ENCODE peak calls at places on chromosomes 11 and 22, in six cellular contexts. F is head of caudate nucleus; M is heart right ventricle; X is psoas muscle; Z is PC-3; T is CD8-positive, alpha-beta memory T cell. U is an unnamed sample.

GRCh38 chr11:61362542-61362875 is 335 bp downstream of the TMEM138 start:
- DNase-seq in T (peak; percentile 44), Z (peak; percentile 34), M (no peak), F (no peak), X (no peak), U (peak; percentile 37)

GRCh38 chr11:33329705-33330329 is 72.6 kb downstream of the HIPK3 start:
- DNase-seq in T (peak; percentile 24), Z (peak; percentile 74), X (no peak), F (peak; percentile 33), M (no peak), U (peak; percentile 64)

GRCh38 chr11:75878968-75879367 is 64.0 kb downstream of the UVRAG start:
- DNase-seq in M (no peak), T (no peak), F (no peak), X (no peak), Z (no peak), U (no peak)

GRCh38 chr11:58574851-58575250 is 805 bp downstream of the LPXN start:
- DNase-seq in M (no peak), Z (peak; percentile 64), T (no peak), F (no peak), X (no peak), U (no peak)

GRCh38 chr11:79081441-79082124 is 359.2 kb downstream of the TENM4 start:
- DNase-seq in Z (no peak), X (no peak), T (no peak), F (peak; percentile 28), M (no peak), U (peak; percentile 9)

GRCh38 chr11:70068345-70068744 is 9.8 kb upstream of the ANO1 start:
- DNase-seq in T (no peak), Z (no peak), X (no peak), M (no peak), F (no peak), U (no peak)

GRCh38 chr11:9004310-9004945 is 627 bp upstream of the NRIP3 start:
- DNase-seq in Z (no peak), T (peak; percentile 14), M (peak; percentile 21), F (no peak), X (peak; percentile 31), U (no peak)

GRCh38 chr22:47816121-47816915 is 1053.9 kb downstream of the TBC1D22A start:
- DNase-seq in X (no peak), T (no peak), Z (no peak), M (no peak), F (no peak), U (no peak)

GRCh38 chr11:5536482-5536881 is 11.9 kb downstream of the OR52H1 start:
- DNase-seq in T (no peak), Z (no peak), F (no peak), M (no peak), X (no peak), U (no peak)

GRCh38 chr11:102318469-102318868 is 1.2 kb downstream of the BIRC3 start:
- DNase-seq in M (no peak), F (no peak), Z (peak; percentile 46), X (no peak), T (peak; percentile 58), U (no peak)

GRCh38 chr11:126716456-126717083 is 284.0 kb downstream of the KIRREL3 start:
- DNase-seq in Z (peak; percentile 48), T (no peak), X (no peak), F (peak; percentile 51), M (no peak), U (no peak)

GRCh38 chr11:10087621-10088225 is 206.3 kb downstream of the SBF2 start:
- DNase-seq in Z (no peak), X (no peak), F (no peak), M (no peak), T (no peak), U (no peak)

GRCh38 chr11:129280027-129280811 is 88.1 kb upstream of the ARHGAP32 start:
- DNase-seq in M (no peak), Z (peak; percentile 92), T (no peak), F (peak; percentile 21), X (no peak), U (no peak)

GRCh38 chr11:117171648-117172051 is 6.9 kb upstream of the SIDT2 start:
- DNase-seq in F (no peak), Z (no peak), M (no peak), T (no peak), X (no peak), U (no peak)

GRCh38 chr11:68506908-68507307 is 46.4 kb downstream of the PPP6R3 start:
- DNase-seq in Z (peak; percentile 34), F (no peak), T (no peak), X (no peak), M (no peak), U (no peak)

GRCh38 chr11:65982824-65983588 is 19.0 kb downstream of the EIF1AD start:
- DNase-seq in F (no peak), X (no peak), T (no peak), Z (no peak), M (no peak), U (no peak)

GRCh38 chr11:76251223-76251575 is 44.9 kb upstream of the WNT11 start:
- DNase-seq in T (no peak), F (no peak), X (peak; percentile 36), Z (no peak), M (no peak), U (peak; percentile 80)

GRCh38 chr22:38167988-38168407 is 13.6 kb downstream of the PLA2G6 start:
- DNase-seq in X (peak; percentile 55), T (no peak), Z (no peak), F (peak; percentile 49), M (peak; percentile 75), U (no peak)

GRCh38 chr11:2569321-2569721 is 124.5 kb downstream of the KCNQ1 start:
- DNase-seq in T (no peak), Z (no peak), M (peak; percentile 6), F (no peak), X (peak; percentile 6), U (peak; percentile 33)

GRCh38 chr22:29973269-29973668 is 90.3 kb downstream of the MTMR3 start:
- DNase-seq in F (no peak), M (no peak), T (no peak), Z (no peak), X (no peak), U (no peak)

GRCh38 chr22:50722716-50723428 is 15.1 kb upstream of the ACR start:
- DNase-seq in X (no peak), F (no peak), T (no peak), M (no peak), Z (no peak), U (no peak)

GRCh38 chr22:30893434-30894370 is 74.9 kb downstream of the MORC2 start:
- DNase-seq in M (no peak), T (no peak), X (no peak), F (no peak), Z (no peak), U (no peak)

GRCh38 chr11:416757-417621 is 2.2 kb upstream of the SIGIRR start:
- DNase-seq in T (peak; percentile 48), X (peak; percentile 56), M (peak; percentile 62), Z (peak; percentile 79), F (no peak), U (no peak)

GRCh38 chr11:75667831-75668507 is 869 bp downstream of the MAP6 start:
- DNase-seq in M (peak; percentile 59), F (peak; percentile 91), Z (peak; percentile 47), X (peak; percentile 65), T (peak; percentile 14), U (no peak)

GRCh38 chr11:110971110-110971509 is 258.9 kb upstream of the ARHGAP20 start:
- DNase-seq in X (no peak), Z (peak; percentile 16), F (no peak), M (no peak), T (no peak), U (no peak)

GRCh38 chr11:126702165-126702738 is 298.3 kb downstream of the KIRREL3 start:
- DNase-seq in Z (no peak), T (no peak), M (no peak), F (no peak), X (no peak), U (no peak)

GRCh38 chr11:9777525-9777924 is 113.6 kb downstream of the SWAP70 start:
- DNase-seq in Z (no peak), T (no peak), M (no peak), X (no peak), F (no peak), U (no peak)

GRCh38 chr11:115008774-115009173 is 330.4 kb downstream of the NXPE2 start:
- DNase-seq in X (no peak), F (no peak), M (no peak), Z (no peak), T (no peak), U (no peak)

GRCh38 chr11:82546556-82547162 is 187.0 kb downstream of the FAM181B start:
- DNase-seq in Z (no peak), F (peak; percentile 21), X (no peak), T (no peak), M (no peak), U (peak; percentile 30)